ENCODE peak calls at places on chromosomes 2 and 18, in four cellular contexts. N is lower lobe of right lung, J is fibroblast of pulmonary artery, W is mammary epithelial cell. O is an unnamed sample.

GRCh38 chr2:88452151-88452851 is at the start of gene FOXI3:
- DNase-seq in N (no peak), J (no peak), W (peak), O (no peak)

GRCh38 chr2:197028230-197028629 is 101.7 kb upstream of the PGAP1 start:
- DNase-seq in N (no peak), J (peak), W (peak), O (no peak)

GRCh38 chr2:173355132-173355865 is 627 bp downstream of the CDCA7 start:
- DNase-seq in N (peak), J (peak), W (peak), O (peak)

GRCh38 chr18:73638709-73639108 is 508.9 kb downstream of the FBXO15 start:
- DNase-seq in N (no peak), J (peak), W (peak), O (no peak)

GRCh38 chr2:15299904-15300528 is 261.1 kb downstream of the NBAS start:
- DNase-seq in N (no peak), J (no peak), W (no peak), O (no peak)

GRCh38 chr18:70288171-70288850 is 534 bp upstream of the SOCS6 start:
- DNase-seq in N (peak), J (peak), W (no peak), O (peak)

GRCh38 chr18:58943896-58944295 is 79.2 kb downstream of the ZNF532 start:
- DNase-seq in N (no peak), J (no peak), W (no peak), O (no peak)

GRCh38 chr2:17594533-17595391 is 54.3 kb downstream of the VSNL1 start:
- DNase-seq in N (no peak), J (peak), W (no peak), O (no peak)

GRCh38 chr2:95382686-95383634 is 19.5 kb upstream of the FAHD2A start:
- DNase-seq in N (no peak), J (no peak), W (no peak), O (peak)

GRCh38 chr2:191789791-191790190 is 57.1 kb downstream of the CAVIN2 start:
- DNase-seq in N (no peak), J (peak), W (peak), O (no peak)

GRCh38 chr2:113407446-113408099 is 29.9 kb upstream of the ZNG1B start:
- DNase-seq in N (no peak), J (peak), W (peak), O (no peak)
- TF ChIP-seq CTCF in N (peak), J (peak), W (peak), O (no peak)

GRCh38 chr18:12640881-12641200 is 17.1 kb downstream of the SPIRE1 start:
- DNase-seq in N (no peak), J (no peak), W (no peak), O (no peak)
- TF ChIP-seq CTCF in N (no peak), J (no peak), W (no peak), O (no peak)

GRCh38 chr2:204655101-204655500 is 109.8 kb downstream of the PARD3B start:
- DNase-seq in N (no peak), J (peak), W (peak), O (no peak)

GRCh38 chr2:204654679-204655078 is 109.4 kb downstream of the PARD3B start:
- DNase-seq in N (no peak), J (no peak), W (no peak), O (no peak)

GRCh38 chr2:204650611-204651010 is 105.3 kb downstream of the PARD3B start:
- DNase-seq in N (no peak), J (no peak), W (peak), O (no peak)

GRCh38 chr2:204652063-204652462 is 106.8 kb downstream of the PARD3B start:
- DNase-seq in N (no peak), J (no peak), W (no peak), O (no peak)

DNA sequence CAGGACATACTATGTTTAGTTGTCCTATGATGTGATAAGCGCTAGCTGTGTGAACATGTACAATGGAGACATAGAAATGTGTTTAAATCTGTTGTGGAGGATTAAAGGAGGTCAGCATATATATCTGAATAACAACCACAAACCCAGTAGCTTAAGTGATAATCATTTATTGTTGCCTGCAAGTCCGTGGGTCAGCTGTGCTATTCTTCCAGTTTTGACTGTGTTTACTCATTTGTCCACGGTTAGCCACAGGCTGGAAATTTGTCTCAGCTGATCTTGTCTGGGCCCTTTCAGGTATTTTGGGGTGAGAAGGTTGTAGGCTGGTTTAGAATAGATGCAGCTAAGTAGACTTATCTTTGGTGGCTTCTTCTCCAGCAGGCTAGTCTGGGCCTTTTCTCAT is 110.4 kb downstream of the PARD3B start:
- DNase-seq in N (no peak), J (no peak), W (no peak), O (no peak)
- TF ChIP-seq CTCF in N (no peak), J (no peak), W (no peak), O (no peak)

GRCh38 chr2:3198119-3198518 is 179.5 kb downstream of the EIPR1 start:
- DNase-seq in N (no peak), J (no peak), W (no peak), O (no peak)
- TF ChIP-seq CTCF in N (no peak), J (no peak), W (no peak), O (no peak)

DNA sequence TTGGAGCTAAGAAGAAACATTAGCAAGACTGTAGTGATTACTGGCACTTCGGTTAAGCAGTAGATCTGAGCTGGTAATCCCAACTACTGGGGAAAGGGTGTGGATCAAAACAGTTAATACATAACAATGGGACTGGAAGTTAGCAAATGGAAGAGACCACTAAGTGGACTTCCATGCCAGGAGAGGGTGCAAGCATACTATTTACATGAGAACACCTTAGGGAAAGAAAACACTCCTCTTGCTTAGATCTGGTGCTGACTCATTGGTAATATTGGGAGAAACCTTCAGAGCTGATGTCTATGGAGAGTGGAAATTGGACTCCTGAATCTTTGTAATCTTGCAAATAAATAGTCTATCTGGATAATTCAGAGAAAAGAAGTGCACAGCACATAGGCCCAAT is 519.7 kb upstream of the LINC00305 start:
- DNase-seq in N (no peak), J (no peak), W (no peak), O (no peak)
- TF ChIP-seq CTCF in N (no peak), J (no peak), W (no peak), O (no peak)

GRCh38 chr2:134785659-134786058 is 52.8 kb upstream of the ACMSD start:
- DNase-seq in N (no peak), J (no peak), W (no peak), O (no peak)

GRCh38 chr2:134788417-134788816 is 50.0 kb upstream of the ACMSD start:
- DNase-seq in N (no peak), J (no peak), W (no peak), O (no peak)

GRCh38 chr2:134791606-134792005 is 46.8 kb upstream of the ACMSD start:
- DNase-seq in N (no peak), J (no peak), W (no peak), O (no peak)

GRCh38 chr2:134792147-134792546 is 46.3 kb upstream of the ACMSD start:
- DNase-seq in N (no peak), J (no peak), W (no peak), O (no peak)

GRCh38 chr2:134790487-134790886 is 47.9 kb upstream of the ACMSD start:
- DNase-seq in N (no peak), J (no peak), W (no peak), O (no peak)
- TF ChIP-seq CTCF in N (no peak), J (no peak), W (peak), O (no peak)

GRCh38 chr18:35185771-35186170 is 55.1 kb upstream of the ZNF397 start:
- DNase-seq in N (no peak), J (peak), W (no peak), O (no peak)
- TF ChIP-seq CTCF in N (no peak), J (no peak), W (no peak), O (no peak)

DNA sequence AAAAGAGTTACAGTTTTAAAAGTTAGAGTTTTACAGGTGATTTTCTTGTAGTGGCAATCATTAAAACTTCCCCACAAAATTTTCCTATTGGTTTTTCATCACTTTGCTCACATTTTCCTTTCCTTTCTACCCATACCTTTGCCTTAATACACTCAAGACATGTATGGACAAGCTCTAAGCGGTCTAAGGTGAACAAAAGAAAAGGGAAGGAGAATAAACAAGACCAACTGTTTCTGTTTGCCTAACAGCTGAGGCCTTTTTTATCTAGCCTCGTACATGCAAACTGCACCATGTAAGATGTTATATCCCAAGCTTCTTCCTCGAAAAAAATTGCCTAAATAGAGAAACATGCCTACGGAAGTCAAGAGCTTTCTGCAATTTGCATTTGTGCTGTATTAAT is 33.9 kb upstream of the TBC1D8 start:
- DNase-seq in N (no peak), J (no peak), W (peak), O (no peak)
- TF ChIP-seq CTCF in N (no peak), J (no peak), W (no peak), O (no peak)